ENCODE peak calls at places on chromosomes 16 and 17, in four cellular contexts. One of them, this sample, is unnamed.
A peak's percentile ranks its signal among the peaks of the same experiment; 100 is the strongest.

GRCh38 chr17:57043276-57043675 is 41.8 kb upstream of the AKAP1 start:
- DNase-seq in effector memory CD8-positive, alpha-beta T cell: no peak
- DNase-seq in retina: no peak
- DNase-seq in activated CD4-positive, alpha-beta memory T cell treated with anti-CD3 and anti-CD28 coated beads, Interleukin-2, amount 10 ng/mL, durations not matched to agents 7 days and 5 days: no peak
- DNase-seq in this sample: no peak

GRCh38 chr17:60154616-60155426 is 5.0 kb downstream of the CA4 start:
- DNase-seq in effector memory CD8-positive, alpha-beta T cell: no peak
- DNase-seq in retina: peak; percentile 15
- DNase-seq in activated CD4-positive, alpha-beta memory T cell treated with anti-CD3 and anti-CD28 coated beads, Interleukin-2, amount 10 ng/mL, durations not matched to agents 7 days and 5 days: no peak
- DNase-seq in this sample: no peak

GRCh38 chr16:67915831-67916723 is 15.6 kb downstream of the CTRL start:
- DNase-seq in effector memory CD8-positive, alpha-beta T cell: no peak
- DNase-seq in retina: no peak
- DNase-seq in activated CD4-positive, alpha-beta memory T cell treated with anti-CD3 and anti-CD28 coated beads, Interleukin-2, amount 10 ng/mL, durations not matched to agents 7 days and 5 days: no peak
- DNase-seq in this sample: no peak

GRCh38 chr16:89412811-89413210 is 77.5 kb downstream of the ANKRD11 start:
- DNase-seq in effector memory CD8-positive, alpha-beta T cell: no peak
- DNase-seq in retina: no peak
- DNase-seq in activated CD4-positive, alpha-beta memory T cell treated with anti-CD3 and anti-CD28 coated beads, Interleukin-2, amount 10 ng/mL, durations not matched to agents 7 days and 5 days: no peak
- DNase-seq in this sample: no peak

GRCh38 chr16:9845661-9846361 is 336.4 kb downstream of the GRIN2A start:
- DNase-seq in effector memory CD8-positive, alpha-beta T cell: no peak
- DNase-seq in retina: no peak
- DNase-seq in activated CD4-positive, alpha-beta memory T cell treated with anti-CD3 and anti-CD28 coated beads, Interleukin-2, amount 10 ng/mL, durations not matched to agents 7 days and 5 days: no peak
- DNase-seq in this sample: no peak

GRCh38 chr17:10744509-10745000 is 14.7 kb upstream of the TMEM220 start:
- DNase-seq in effector memory CD8-positive, alpha-beta T cell: no peak
- DNase-seq in retina: no peak
- DNase-seq in activated CD4-positive, alpha-beta memory T cell treated with anti-CD3 and anti-CD28 coated beads, Interleukin-2, amount 10 ng/mL, durations not matched to agents 7 days and 5 days: no peak
- DNase-seq in this sample: peak; percentile 27

GRCh38 chr17:77100009-77100408 is 40.8 kb upstream of the SEC14L1 start:
- DNase-seq in effector memory CD8-positive, alpha-beta T cell: no peak
- DNase-seq in retina: peak; percentile 62
- DNase-seq in activated CD4-positive, alpha-beta memory T cell treated with anti-CD3 and anti-CD28 coated beads, Interleukin-2, amount 10 ng/mL, durations not matched to agents 7 days and 5 days: no peak
- DNase-seq in this sample: no peak

GRCh38 chr16:7501868-7502267 is 169.2 kb downstream of the RBFOX1 start:
- DNase-seq in effector memory CD8-positive, alpha-beta T cell: no peak
- DNase-seq in retina: no peak
- DNase-seq in activated CD4-positive, alpha-beta memory T cell treated with anti-CD3 and anti-CD28 coated beads, Interleukin-2, amount 10 ng/mL, durations not matched to agents 7 days and 5 days: no peak
- DNase-seq in this sample: no peak

GRCh38 chr16:67518676-67519075 is 10.0 kb upstream of the RIPOR1 start:
- DNase-seq in effector memory CD8-positive, alpha-beta T cell: no peak
- DNase-seq in retina: no peak
- DNase-seq in activated CD4-positive, alpha-beta memory T cell treated with anti-CD3 and anti-CD28 coated beads, Interleukin-2, amount 10 ng/mL, durations not matched to agents 7 days and 5 days: no peak
- DNase-seq in this sample: no peak

GRCh38 chr17:47695664-47696376 is 1.9 kb downstream of the TBKBP1 start:
- DNase-seq in effector memory CD8-positive, alpha-beta T cell: no peak
- DNase-seq in retina: no peak
- DNase-seq in activated CD4-positive, alpha-beta memory T cell treated with anti-CD3 and anti-CD28 coated beads, Interleukin-2, amount 10 ng/mL, durations not matched to agents 7 days and 5 days: no peak
- DNase-seq in this sample: no peak